ENCODE peak calls at places on chromosomes 6 and 20, in eight cellular contexts. N, G, Q, Z, U, D, I and T are unnamed samples.
A peak's percentile ranks its signal among the peaks of the same experiment; 100 is the strongest.

GRCh38 chr6:126051739-126052138 is 65.4 kb downstream of the TRMT11 start:
- DNase-seq in I (no peak), Z (no peak), D (no peak), Q (no peak), G (no peak), U (no peak), N (no peak), T (no peak)

GRCh38 chr20:13017235-13017634 is 8.5 kb downstream of the SPTLC3 start:
- DNase-seq in Q (no peak), D (no peak), I (no peak), Z (no peak), U (no peak), G (no peak), N (no peak), T (no peak)

GRCh38 chr20:380763-381580 is 412 bp downstream of the TRIB3 start:
- DNase-seq in U (peak; percentile 65), Q (peak; percentile 59), Z (peak; percentile 47), G (no peak), I (peak; percentile 87), D (peak; percentile 48), N (peak; percentile 69), T (peak; percentile 46)

GRCh38 chr6:148144917-148145521 is 197.6 kb upstream of the SASH1 start:
- DNase-seq in U (no peak), N (peak; percentile 25), G (peak; percentile 19), I (peak; percentile 30), Z (peak; percentile 49), D (peak; percentile 64), Q (peak; percentile 76), T (peak; percentile 8)

GRCh38 chr20:22385602-22386299 is 198.6 kb downstream of the FOXA2 start:
- DNase-seq in G (no peak), U (no peak), I (no peak), Q (no peak), Z (no peak), N (no peak), D (no peak), T (no peak)

GRCh38 chr6:37871616-37872384 is 52.3 kb downstream of the ZFAND3 start:
- DNase-seq in G (no peak), Z (no peak), I (no peak), N (no peak), Q (no peak), D (no peak), U (no peak), T (no peak)

GRCh38 chr6:33694401-33694931 is 17.0 kb downstream of the UQCC2 start:
- DNase-seq in D (no peak), Q (peak; percentile 58), I (peak; percentile 33), U (peak; percentile 62), G (peak; percentile 86), Z (peak; percentile 27), N (no peak), T (no peak)

GRCh38 chr20:57040461-57040860 is 226.0 kb downstream of the BMP7 start:
- DNase-seq in U (no peak), Z (no peak), G (no peak), D (no peak), Q (no peak), N (no peak), I (no peak), T (no peak)

GRCh38 chr6:118705799-118706481 is 54.5 kb upstream of the CEP85L start:
- DNase-seq in U (peak; percentile 50), Q (peak; percentile 49), I (no peak), N (no peak), Z (no peak), G (no peak), D (no peak), T (no peak)

GRCh38 chr6:33126101-33126714 is 50.4 kb downstream of the HLA-DPB1 start:
- DNase-seq in Q (peak; percentile 43), Z (peak; percentile 46), N (peak; percentile 66), D (no peak), I (peak; percentile 51), U (peak; percentile 71), G (peak; percentile 26), T (no peak)

GRCh38 chr6:27177454-27178000 is 70.0 kb upstream of the PRSS16 start:
- DNase-seq in I (peak; percentile 79), D (peak; percentile 85), U (peak; percentile 80), N (peak; percentile 83), G (no peak), Q (peak; percentile 69), Z (peak; percentile 43), T (peak; percentile 72)

GRCh38 chr20:61588356-61589054 is 336.4 kb downstream of the CDH4 start:
- DNase-seq in U (no peak), I (no peak), N (no peak), D (no peak), G (no peak), Z (no peak), Q (no peak), T (no peak)

GRCh38 chr6:28537065-28537464 is 11.4 kb downstream of the GPX5 start:
- DNase-seq in I (no peak), G (no peak), Z (no peak), N (no peak), Q (no peak), D (no peak), U (no peak), T (no peak)

GRCh38 chr6:142845624-142846458 is 99.1 kb downstream of the HIVEP2 start:
- DNase-seq in N (peak; percentile 22), U (peak; percentile 80), G (no peak), I (peak; percentile 48), Q (peak; percentile 36), D (peak; percentile 70), Z (no peak), T (no peak)

GRCh38 chr6:79436232-79436631 is 101.0 kb downstream of the LCA5 start:
- DNase-seq in D (no peak), U (no peak), N (no peak), Q (no peak), Z (no peak), G (no peak), I (no peak), T (no peak)

GRCh38 chr6:132199343-132199742 is 201.9 kb downstream of the MOXD1 start:
- DNase-seq in I (no peak), U (no peak), D (no peak), Z (no peak), N (no peak), Q (no peak), G (no peak), T (no peak)

GRCh38 chr20:9999660-10000059 is 35.1 kb upstream of the ANKEF1 start:
- DNase-seq in Q (no peak), G (no peak), I (no peak), Z (no peak), N (no peak), D (no peak), U (no peak), T (no peak)

GRCh38 chr6:3194535-3195376 is 32.7 kb downstream of the TUBB2B start:
- DNase-seq in Z (no peak), D (peak; percentile 64), Q (no peak), U (no peak), G (no peak), N (no peak), I (no peak), T (no peak)

GRCh38 chr6:142943746-142944125 is 1.2 kb downstream of the HIVEP2 start:
- DNase-seq in U (peak; percentile 63), Z (no peak), N (peak; percentile 30), Q (no peak), D (no peak), I (peak; percentile 67), G (no peak), T (no peak)

GRCh38 chr6:150172929-150173328 is 30.1 kb downstream of the PPP1R14C start:
- DNase-seq in G (no peak), D (no peak), I (no peak), U (no peak), Q (no peak), Z (no peak), N (no peak), T (no peak)